ENCODE peak calls at places on chromosomes 1 and 21, in six cellular contexts. V is H1, G is WTC11, T is GM12878, S is HCT116, I is K562. R is an unnamed sample.

GRCh38 chr1:31151402-31151801 is 85.9 kb upstream of the PUM1 start:
- DNase-seq in G (no peak), T (no peak), S (no peak), I (no peak), V (no peak), R (no peak)

GRCh38 chr1:54792686-54793282 is 8.3 kb downstream of the TTC22 start:
- DNase-seq in S (no peak), G (no peak), T (no peak), I (no peak), V (no peak), R (no peak)

GRCh38 chr1:117812868-117813511 is 116.4 kb downstream of the GDAP2 start:
- DNase-seq in G (no peak), T (no peak), I (no peak), V (no peak), S (no peak), R (no peak)

GRCh38 chr1:158798531-158798930 is 17.5 kb upstream of the OR6N2 start:
- DNase-seq in V (no peak), T (no peak), G (no peak), S (no peak), I (no peak), R (no peak)

GRCh38 chr1:37497832-37498231 is 16.7 kb downstream of the MEAF6 start:
- DNase-seq in S (no peak), T (no peak), V (no peak), I (no peak), G (no peak), R (no peak)

GRCh38 chr1:18473195-18473815 is 7.4 kb upstream of the KLHDC7A start:
- DNase-seq in I (no peak), G (no peak), S (no peak), T (no peak), V (no peak), R (no peak)

GRCh38 chr1:20981903-20982695 is 194.6 kb downstream of the EIF4G3 start:
- DNase-seq in T (no peak), S (no peak), I (peak; percentile 34), V (no peak), G (no peak), R (no peak)

GRCh38 chr1:32393832-32394140 is 455 bp downstream of the BSDC1 start:
- DNase-seq in S (no peak), G (peak; percentile 51), I (peak; percentile 78), T (no peak), V (no peak), R (peak; percentile 75)

GRCh38 chr1:82390627-82391026 is 589.9 kb downstream of the ADGRL2 start:
- DNase-seq in T (no peak), I (no peak), V (no peak), G (no peak), S (no peak), R (no peak)

GRCh38 chr1:167157101-167157500 is 63.2 kb downstream of the STYXL2 start:
- DNase-seq in I (no peak), G (no peak), V (no peak), S (no peak), T (no peak), R (no peak)

GRCh38 chr1:47755368-47755990 is 241.7 kb downstream of the TRABD2B start:
- DNase-seq in I (peak; percentile 80), V (peak; percentile 93), G (peak; percentile 87), T (no peak), S (peak; percentile 28), R (peak; percentile 62)

GRCh38 chr21:44666401-44667320 is at the start of gene KRTAP12-2:
- DNase-seq in I (no peak), S (no peak), V (no peak), G (no peak), T (no peak), R (no peak)

GRCh38 chr1:201756411-201756810 is 72.5 kb upstream of the IPO9 start:
- DNase-seq in T (no peak), I (no peak), S (no peak), V (no peak), G (no peak), R (no peak)

GRCh38 chr1:31745071-31745897 is 18.9 kb downstream of the ADGRB2 start:
- DNase-seq in G (peak; percentile 82), S (no peak), T (no peak), I (peak; percentile 86), V (peak; percentile 88), R (peak; percentile 95)

GRCh38 chr1:203274603-203275381 is 30.5 kb upstream of the BTG2 start:
- DNase-seq in S (no peak), V (no peak), G (no peak), T (no peak), I (no peak), R (no peak)

GRCh38 chr1:110285316-110285715 is 53.9 kb upstream of the RBM15 start:
- DNase-seq in S (no peak), T (no peak), G (no peak), V (no peak), I (no peak), R (no peak)

GRCh38 chr1:49333946-49334345 is 557.3 kb upstream of the BEND5 start:
- DNase-seq in G (no peak), V (no peak), T (no peak), S (no peak), I (no peak), R (no peak)

GRCh38 chr1:9376886-9377333 is 84.2 kb downstream of the SPSB1 start:
- DNase-seq in T (no peak), I (no peak), S (no peak), G (no peak), V (no peak), R (no peak)

GRCh38 chr21:28823464-28823863 is 169.2 kb downstream of the LTN1 start:
- DNase-seq in V (no peak), T (no peak), S (no peak), I (no peak), G (no peak), R (no peak)

GRCh38 chr21:41258617-41259016 is 58.0 kb upstream of the FAM3B start:
- DNase-seq in G (no peak), V (no peak), I (no peak), S (no peak), T (no peak), R (no peak)

GRCh38 chr1:13700521-13701273 is 709 bp downstream of the PRDM2 start:
- DNase-seq in V (peak; percentile 47), G (peak; percentile 28), T (no peak), I (peak; percentile 19), S (no peak), R (peak; percentile 53)

GRCh38 chr1:229403573-229403972 is 30.3 kb downstream of the ACTA1 start:
- DNase-seq in V (no peak), I (no peak), G (no peak), S (no peak), T (no peak), R (peak; percentile 22)

GRCh38 chr1:47646676-47647075 is 208.8 kb downstream of the FOXD2 start:
- DNase-seq in I (no peak), G (no peak), S (no peak), T (no peak), V (no peak), R (no peak)

GRCh38 chr1:159920651-159921050 is 4.7 kb downstream of the TAGLN2 start:
- DNase-seq in I (no peak), V (no peak), G (no peak), T (no peak), S (no peak), R (no peak)

GRCh38 chr1:79655876-79656275 is 649.3 kb upstream of the ADGRL4 start:
- DNase-seq in G (no peak), S (no peak), I (no peak), V (no peak), T (no peak), R (no peak)

GRCh38 chr1:1213153-1213918 is 617 bp downstream of the TNFRSF4 start:
- DNase-seq in I (no peak), V (no peak), S (no peak), G (no peak), T (no peak), R (no peak)
- TF ChIP-seq SP1 in I (no peak), V (no peak), S (no peak), G (no peak), T (no peak), R (no peak)

GRCh38 chr1:228197555-228198147 is 10.2 kb upstream of the OBSCN start:
- DNase-seq in G (no peak), V (no peak), T (no peak), I (no peak), S (no peak), R (no peak)

GRCh38 chr1:228190182-228190581 is 17.7 kb upstream of the OBSCN start:
- DNase-seq in S (no peak), T (no peak), V (no peak), G (no peak), I (no peak), R (no peak)

GRCh38 chr1:228194921-228195812 is 12.7 kb upstream of the OBSCN start:
- DNase-seq in S (no peak), I (no peak), G (no peak), V (no peak), T (no peak), R (no peak)

GRCh38 chr1:228190778-228191177 is 17.1 kb upstream of the OBSCN start:
- DNase-seq in T (no peak), S (no peak), G (no peak), I (no peak), V (no peak), R (no peak)

GRCh38 chr1:228194436-228194835 is 13.4 kb upstream of the OBSCN start:
- DNase-seq in I (peak; percentile 63), V (no peak), S (no peak), T (no peak), G (no peak), R (no peak)
- TF ChIP-seq SP1 in I (no peak), V (no peak), S (no peak), T (no peak), G (no peak), R (no peak)

DNA sequence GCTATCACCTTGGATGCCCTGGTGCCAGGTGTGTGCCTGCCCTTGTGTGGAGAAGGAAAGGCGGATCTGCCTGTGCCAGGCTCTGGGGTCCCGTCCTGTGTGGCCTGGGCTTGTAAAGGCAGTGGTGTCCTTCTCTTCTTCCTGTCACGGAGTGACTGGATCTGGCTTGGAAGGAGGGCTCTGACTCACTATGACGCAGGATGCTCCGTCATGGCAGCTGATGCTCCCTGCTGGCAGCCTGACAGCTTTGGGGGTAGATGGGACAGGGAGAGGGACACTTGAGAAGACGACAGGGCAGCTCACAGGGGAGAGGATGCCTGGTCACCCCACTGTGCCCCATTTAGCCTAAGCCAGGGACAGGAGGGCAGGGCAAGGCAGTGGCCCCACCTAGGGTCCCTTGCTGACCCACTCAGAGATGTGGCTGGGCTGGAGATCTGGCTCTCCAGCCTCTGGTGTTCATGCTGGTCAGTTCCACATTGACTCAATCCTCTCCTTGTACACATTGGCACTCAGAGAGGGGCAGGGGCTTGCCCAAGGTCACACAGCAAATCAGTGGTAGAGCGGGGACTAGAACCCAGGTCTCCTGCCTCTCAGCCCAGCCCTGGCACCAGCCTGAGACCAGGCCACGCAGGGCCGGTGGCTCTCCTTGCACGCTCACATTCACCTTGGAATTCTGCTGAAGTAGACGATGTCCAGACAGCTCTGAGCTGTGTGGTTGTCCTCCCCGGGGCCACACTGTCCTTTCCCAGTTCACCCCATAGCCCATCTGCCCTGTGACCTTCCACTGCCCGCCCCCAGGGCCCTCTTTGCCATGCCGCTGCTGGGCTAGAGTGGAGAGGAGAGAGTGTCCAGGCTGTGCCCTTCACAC is 2.8 kb upstream of the FAM131C start:
- DNase-seq in V (no peak), S (peak; percentile 82), T (no peak), I (peak; percentile 88), G (no peak), R (no peak)
- TF ChIP-seq SP1 in V (no peak), S (no peak), T (no peak), I (no peak), G (no peak), R (no peak)

DNA sequence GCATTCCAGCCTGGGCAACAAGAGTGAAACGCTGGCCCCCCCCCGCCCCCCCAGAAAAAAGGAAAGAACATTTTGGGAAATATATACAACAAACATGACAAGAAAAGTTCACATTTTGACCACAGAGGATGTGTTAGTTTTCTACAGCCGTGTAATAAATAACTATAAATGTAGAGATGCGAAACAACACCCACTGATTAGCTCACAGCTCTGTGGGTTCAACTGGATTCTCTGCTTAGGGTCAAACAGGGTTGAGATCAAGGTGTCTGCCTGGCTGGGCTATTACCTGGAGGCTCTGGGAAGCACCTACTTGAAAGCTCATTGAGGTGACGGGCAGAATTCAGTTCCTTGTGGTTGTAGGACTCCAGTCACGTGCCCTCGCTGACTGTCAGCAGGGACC is 11.1 kb upstream of the VPS26C start:
- DNase-seq in T (no peak), I (no peak), G (no peak), V (no peak), S (no peak), R (no peak)
- TF ChIP-seq SP1 in T (no peak), I (no peak), G (no peak), V (no peak), S (no peak), R (no peak)

R was measured in HEK293T.